ENCODE peak calls at places on chromosomes 4 and X, in nine cellular contexts. I, P, D, T, N, A, B, H and U are unnamed samples.

GRCh38 chrX:149829751-149830191 is 48.0 kb downstream of the MAGEA9 start:
- DNase-seq in T (peak), H (no peak), N (no peak), A (no peak), I (no peak), B (no peak), P (no peak), D (no peak), U (peak)

GRCh38 chrX:44261286-44261685 is 82.2 kb downstream of the EFHC2 start:
- DNase-seq in I (no peak), A (no peak), N (no peak), T (no peak), P (no peak), D (no peak), B (no peak), H (no peak), U (no peak)

GRCh38 chrX:153804100-153804595 is 9.7 kb downstream of the SSR4 start:
- DNase-seq in I (no peak), T (no peak), N (no peak), D (no peak), A (no peak), P (no peak), B (no peak), H (no peak), U (no peak)

GRCh38 chr4:173040200-173040599 is 128.4 kb upstream of the GALNT7 start:
- DNase-seq in N (no peak), A (no peak), P (no peak), D (no peak), T (peak), B (no peak), I (no peak), H (no peak), U (no peak)

GRCh38 chr4:87865288-87865687 is 32.5 kb downstream of the MEPE start:
- DNase-seq in T (peak), P (no peak), A (no peak), N (no peak), H (no peak), D (no peak), I (no peak), B (no peak), U (peak)

GRCh38 chr4:174317531-174317930 is 33.8 kb downstream of the CEP44 start:
- DNase-seq in P (no peak), B (no peak), T (peak), N (no peak), D (no peak), A (no peak), I (no peak), H (no peak), U (peak)

GRCh38 chrX:150146271-150146888 is 208.1 kb upstream of the EOLA2 start:
- DNase-seq in N (no peak), I (no peak), P (no peak), A (no peak), H (no peak), D (no peak), B (no peak), T (no peak), U (no peak)

GRCh38 chr4:109548655-109549054 is 11.4 kb upstream of the MCUB start:
- DNase-seq in P (no peak), I (peak), T (peak), B (no peak), H (no peak), N (no peak), A (no peak), D (no peak), U (peak)

GRCh38 chr4:120291541-120291940 is 224.9 kb upstream of the MAD2L1 start:
- DNase-seq in B (peak), T (peak), A (no peak), H (no peak), D (no peak), I (no peak), N (no peak), P (no peak), U (no peak)

GRCh38 chrX:69025802-69026301 is 139.4 kb downstream of the PJA1 start:
- DNase-seq in I (no peak), T (peak), N (no peak), B (peak), P (no peak), D (no peak), H (no peak), A (no peak), U (peak)

GRCh38 chr4:147465461-147465860 is 15.4 kb upstream of the EDNRA start:
- DNase-seq in A (no peak), N (no peak), T (no peak), H (no peak), D (no peak), I (no peak), P (no peak), B (no peak), U (no peak)

GRCh38 chrX:71098302-71098701 is 2.7 kb downstream of the FOXO4 start:
- DNase-seq in B (no peak), A (peak), H (peak), N (peak), D (no peak), P (peak), I (no peak), T (peak), U (peak)

GRCh38 chr4:188053302-188053701 is 56.1 kb downstream of the TRIML2 start:
- DNase-seq in N (no peak), D (no peak), P (no peak), H (no peak), T (no peak), I (no peak), A (no peak), B (no peak), U (no peak)

GRCh38 chr4:56817840-56818491 is 3.5 kb downstream of the SPINK2 start:
- DNase-seq in A (no peak), T (peak), H (no peak), B (no peak), P (no peak), I (no peak), N (no peak), D (no peak), U (no peak)

GRCh38 chr4:169117591-169118081 is 107.6 kb upstream of the CBR4 start:
- DNase-seq in B (no peak), D (no peak), A (no peak), N (no peak), T (no peak), I (no peak), P (no peak), H (no peak), U (no peak)

GRCh38 chr4:69730002-69730401 is 30.4 kb downstream of the SULT1B1 start:
- DNase-seq in A (no peak), T (no peak), P (no peak), D (no peak), I (no peak), B (no peak), H (no peak), N (no peak), U (no peak)

GRCh38 chr4:47705326-47705981 is 132.4 kb downstream of the CORIN start:
- DNase-seq in B (peak), I (no peak), D (no peak), P (no peak), N (no peak), T (peak), A (no peak), H (no peak), U (peak)

GRCh38 chrX:71367396-71367795 is 1.2 kb downstream of the TAF1 start:
- DNase-seq in T (no peak), P (no peak), N (no peak), A (no peak), I (no peak), D (no peak), B (no peak), H (no peak), U (no peak)

GRCh38 chrX:78105944-78106650 is 2.0 kb downstream of the PGK1 start:
- DNase-seq in I (no peak), B (no peak), A (peak), T (no peak), P (no peak), N (no peak), D (no peak), H (no peak), U (no peak)

GRCh38 chr4:73585345-73585744 is 34.9 kb downstream of the RASSF6 start:
- DNase-seq in B (no peak), T (no peak), P (no peak), D (no peak), N (no peak), A (no peak), H (no peak), I (no peak), U (no peak)

GRCh38 chr4:28842271-28842670 is 1877.9 kb upstream of the PCDH7 start:
- DNase-seq in P (no peak), N (no peak), B (no peak), A (no peak), I (no peak), H (no peak), T (no peak), D (no peak), U (no peak)

GRCh38 chr4:151263455-151263854 is 13.5 kb upstream of the PRSS48 start:
- DNase-seq in B (no peak), H (no peak), T (no peak), A (no peak), N (no peak), P (no peak), D (no peak), I (no peak), U (no peak)

GRCh38 chrX:46912673-46913491 is 661 bp downstream of the JADE3 start:
- DNase-seq in D (no peak), T (peak), H (peak), I (no peak), B (no peak), A (peak), N (no peak), P (no peak), U (peak)

GRCh38 chr4:82524570-82525152 is 37.1 kb downstream of the TMEM150C start:
- DNase-seq in H (no peak), I (no peak), D (no peak), B (no peak), T (peak), A (no peak), P (no peak), N (no peak), U (peak)

GRCh38 chr4:20248155-20248558 is 3.5 kb upstream of the SLIT2 start:
- DNase-seq in A (no peak), N (no peak), H (peak), T (peak), I (peak), D (no peak), B (peak), P (no peak), U (peak)

GRCh38 chrX:103734125-103734760 is 23.5 kb downstream of the TMEM31 start:
- DNase-seq in D (no peak), A (no peak), H (no peak), B (peak), N (no peak), I (no peak), T (no peak), P (no peak), U (peak)

GRCh38 chrX:153433161-153433680 is 12.6 kb downstream of the TREX2 start:
- DNase-seq in N (no peak), A (no peak), T (no peak), B (no peak), P (no peak), H (no peak), I (no peak), D (no peak), U (no peak)